ENCODE peak calls at places on chromosomes 5 and 9, in six cellular contexts. P is GM04503, C is GM12892, V is cardiac fibroblast, J is GM04504, L is suprapubic skin. I is an unnamed sample.

GRCh38 chr5:132190161-132190817 is 37.4 kb downstream of the P4HA2 start:
- DNase-seq in P (peak), C (no peak), J (peak), L (no peak), V (peak), I (no peak)

GRCh38 chr9:13181652-13182051 is 97.8 kb downstream of the MPDZ start:
- DNase-seq in C (no peak), V (no peak), L (no peak), P (no peak), J (no peak), I (no peak)

GRCh38 chr5:53480474-53481353 is at the start of gene FST:
- DNase-seq in L (no peak), J (no peak), C (no peak), V (peak), P (no peak), I (no peak)

GRCh38 chr5:176693477-176693851 is 46.2 kb downstream of the TSPAN17 start:
- DNase-seq in C (no peak), P (no peak), V (no peak), L (no peak), J (no peak), I (no peak)

GRCh38 chr5:23884405-23884804 is 377.0 kb downstream of the PRDM9 start:
- DNase-seq in V (no peak), L (no peak), C (no peak), J (no peak), P (no peak), I (no peak)

GRCh38 chr9:96391021-96391765 is 7.7 kb upstream of the SLC35D2 start:
- DNase-seq in P (no peak), J (no peak), V (no peak), C (no peak), L (no peak), I (no peak)

GRCh38 chr5:140383300-140383699 is 18.3 kb upstream of the ANKHD1 start:
- DNase-seq in C (no peak), J (no peak), P (no peak), V (peak), L (no peak), I (no peak)

GRCh38 chr5:92559743-92560142 is 1021.3 kb downstream of the NR2F1-AS1 start:
- DNase-seq in V (peak), J (no peak), P (no peak), C (no peak), L (no peak), I (no peak)

GRCh38 chr5:74261906-74262305 is 378.6 kb downstream of the ENC1 start:
- DNase-seq in J (peak), V (no peak), P (no peak), C (no peak), L (no peak), I (no peak)

GRCh38 chr9:100091650-100092049 is 7.2 kb downstream of the ERP44 start:
- DNase-seq in C (no peak), J (no peak), P (no peak), V (no peak), L (no peak), I (no peak)

GRCh38 chr9:34501889-34502425 is 20.8 kb downstream of the ENHO start:
- DNase-seq in V (peak), C (no peak), L (no peak), J (no peak), P (peak), I (no peak)

GRCh38 chr5:118791986-118792734 is 196.2 kb downstream of the DTWD2 start:
- DNase-seq in J (peak), C (peak), L (no peak), P (peak), V (peak), I (no peak)

GRCh38 chr9:87613265-87614111 is 112.4 kb upstream of the CTSL start:
- DNase-seq in V (no peak), P (no peak), C (no peak), L (no peak), J (no peak), I (no peak)

I was measured in activated CD4-positive, CD25-positive, alpha-beta regulatory T cell.